ENCODE peak calls at places on chromosomes 5 and 9, in eight cellular contexts. One of them, this sample, is unnamed.

GRCh38 chr5:148829734-148830133 is 3.3 kb downstream of the ADRB2 start:
- DNase-seq in NCI-H2107: no peak
- DNase-seq in osteocyte: no peak
- DNase-seq in neural progenitor cell: no peak
- DNase-seq in A549: no peak
- DNase-seq in dermis blood vessel endothelial cell: no peak
- DNase-seq in NCI-H2029 treated with DMSO at 0.1 percent for 48 hours: no peak
- DNase-seq in stimulated activated effector memory CD8-positive, alpha-beta T cell treated with anti-CD3 and anti-CD28 coated beads, Interleukin-12 subunit alpha, Interleukin-12 subunit beta, amount 100 ng/mL, for 72 hours: no peak
- DNase-seq in this sample: no peak

GRCh38 chr9:12812710-12813109 is 37.9 kb downstream of the LURAP1L start:
- DNase-seq in dermis blood vessel endothelial cell: no peak
- DNase-seq in stimulated activated effector memory CD8-positive, alpha-beta T cell treated with anti-CD3 and anti-CD28 coated beads, Interleukin-12 subunit alpha, Interleukin-12 subunit beta, amount 100 ng/mL, for 72 hours: no peak
- DNase-seq in NCI-H2107: no peak
- DNase-seq in A549: no peak
- DNase-seq in osteocyte: no peak
- DNase-seq in NCI-H2029 treated with DMSO at 0.1 percent for 48 hours: no peak
- DNase-seq in neural progenitor cell: no peak
- DNase-seq in this sample: no peak

GRCh38 chr5:154311362-154311761 is 120.8 kb downstream of the GALNT10 start:
- DNase-seq in NCI-H2107: no peak
- DNase-seq in stimulated activated effector memory CD8-positive, alpha-beta T cell treated with anti-CD3 and anti-CD28 coated beads, Interleukin-12 subunit alpha, Interleukin-12 subunit beta, amount 100 ng/mL, for 72 hours: no peak
- DNase-seq in osteocyte: no peak
- DNase-seq in neural progenitor cell: no peak
- DNase-seq in A549: no peak
- DNase-seq in dermis blood vessel endothelial cell: no peak
- DNase-seq in NCI-H2029 treated with DMSO at 0.1 percent for 48 hours: no peak
- DNase-seq in this sample: no peak

GRCh38 chr5:120152472-120152871 is 311.6 kb upstream of the PRR16 start:
- DNase-seq in dermis blood vessel endothelial cell: peak
- DNase-seq in NCI-H2029 treated with DMSO at 0.1 percent for 48 hours: no peak
- DNase-seq in osteocyte: no peak
- DNase-seq in neural progenitor cell: no peak
- DNase-seq in stimulated activated effector memory CD8-positive, alpha-beta T cell treated with anti-CD3 and anti-CD28 coated beads, Interleukin-12 subunit alpha, Interleukin-12 subunit beta, amount 100 ng/mL, for 72 hours: no peak
- DNase-seq in A549: no peak
- DNase-seq in NCI-H2107: no peak
- DNase-seq in this sample: no peak

GRCh38 chr9:125755340-125755739 is 8.2 kb downstream of the PBX3 start:
- DNase-seq in NCI-H2029 treated with DMSO at 0.1 percent for 48 hours: no peak
- DNase-seq in stimulated activated effector memory CD8-positive, alpha-beta T cell treated with anti-CD3 and anti-CD28 coated beads, Interleukin-12 subunit alpha, Interleukin-12 subunit beta, amount 100 ng/mL, for 72 hours: no peak
- DNase-seq in NCI-H2107: no peak
- DNase-seq in dermis blood vessel endothelial cell: no peak
- DNase-seq in neural progenitor cell: peak
- DNase-seq in osteocyte: no peak
- DNase-seq in A549: no peak
- DNase-seq in this sample: no peak

GRCh38 chr9:112886351-112886750 is 4.3 kb downstream of the SLC46A2 start:
- DNase-seq in osteocyte: no peak
- DNase-seq in neural progenitor cell: no peak
- DNase-seq in NCI-H2029 treated with DMSO at 0.1 percent for 48 hours: no peak
- DNase-seq in dermis blood vessel endothelial cell: no peak
- DNase-seq in A549: no peak
- DNase-seq in NCI-H2107: no peak
- DNase-seq in stimulated activated effector memory CD8-positive, alpha-beta T cell treated with anti-CD3 and anti-CD28 coated beads, Interleukin-12 subunit alpha, Interleukin-12 subunit beta, amount 100 ng/mL, for 72 hours: no peak
- DNase-seq in this sample: no peak

GRCh38 chr5:54742417-54742889 is 224.9 kb downstream of the SNX18 start:
- DNase-seq in osteocyte: no peak
- DNase-seq in NCI-H2029 treated with DMSO at 0.1 percent for 48 hours: no peak
- DNase-seq in neural progenitor cell: peak
- DNase-seq in A549: peak
- DNase-seq in dermis blood vessel endothelial cell: peak
- DNase-seq in NCI-H2107: no peak
- DNase-seq in stimulated activated effector memory CD8-positive, alpha-beta T cell treated with anti-CD3 and anti-CD28 coated beads, Interleukin-12 subunit alpha, Interleukin-12 subunit beta, amount 100 ng/mL, for 72 hours: peak
- DNase-seq in this sample: peak

GRCh38 chr5:132268698-132269551 is 11.4 kb downstream of the PDLIM4 start:
- DNase-seq in stimulated activated effector memory CD8-positive, alpha-beta T cell treated with anti-CD3 and anti-CD28 coated beads, Interleukin-12 subunit alpha, Interleukin-12 subunit beta, amount 100 ng/mL, for 72 hours: no peak
- DNase-seq in A549: no peak
- DNase-seq in neural progenitor cell: peak
- DNase-seq in osteocyte: peak
- DNase-seq in NCI-H2107: no peak
- DNase-seq in NCI-H2029 treated with DMSO at 0.1 percent for 48 hours: no peak
- DNase-seq in dermis blood vessel endothelial cell: no peak
- DNase-seq in this sample: no peak

GRCh38 chr5:68046445-68046844 is 169.1 kb upstream of the PIK3R1 start:
- DNase-seq in osteocyte: no peak
- DNase-seq in NCI-H2107: no peak
- DNase-seq in NCI-H2029 treated with DMSO at 0.1 percent for 48 hours: no peak
- DNase-seq in A549: peak
- DNase-seq in stimulated activated effector memory CD8-positive, alpha-beta T cell treated with anti-CD3 and anti-CD28 coated beads, Interleukin-12 subunit alpha, Interleukin-12 subunit beta, amount 100 ng/mL, for 72 hours: no peak
- DNase-seq in neural progenitor cell: no peak
- DNase-seq in dermis blood vessel endothelial cell: peak
- DNase-seq in this sample: no peak

GRCh38 chr9:127898433-127899199 is 787 bp downstream of the ST6GALNAC6 start:
- DNase-seq in stimulated activated effector memory CD8-positive, alpha-beta T cell treated with anti-CD3 and anti-CD28 coated beads, Interleukin-12 subunit alpha, Interleukin-12 subunit beta, amount 100 ng/mL, for 72 hours: peak
- DNase-seq in NCI-H2107: no peak
- DNase-seq in NCI-H2029 treated with DMSO at 0.1 percent for 48 hours: no peak
- DNase-seq in A549: no peak
- DNase-seq in neural progenitor cell: peak
- DNase-seq in osteocyte: peak
- DNase-seq in dermis blood vessel endothelial cell: peak
- DNase-seq in this sample: no peak

This sample was measured in mucosa of gallbladder.